ENCODE peak calls at places on chromosomes 11 and 22, in four cellular contexts. O, E, C and F are unnamed samples.

GRCh38 chr11:2576536-2576935 is 123.3 kb downstream of the KCNQ1OT1 start:
- DNase-seq in O (no peak), E (no peak), C (no peak), F (no peak)

GRCh38 chr11:79949574-79949973 is 508.7 kb upstream of the TENM4 start:
- DNase-seq in O (no peak), E (no peak), C (peak), F (no peak)

GRCh38 chr22:28254396-28254795 is 335.3 kb upstream of the PITPNB start:
- DNase-seq in O (no peak), E (no peak), C (no peak), F (no peak)

GRCh38 chr11:10114593-10115404 is 179.2 kb downstream of the SBF2 start:
- DNase-seq in O (no peak), E (no peak), C (no peak), F (no peak)

GRCh38 chr11:2451916-2452694 is 7.3 kb downstream of the KCNQ1 start:
- DNase-seq in O (no peak), E (no peak), C (no peak), F (no peak)

GRCh38 chr11:81420668-81421550 is 1312.8 kb downstream of the FAM181B start:
- DNase-seq in O (no peak), E (no peak), C (no peak), F (no peak)

GRCh38 chr11:1756791-1757771 is 6.6 kb downstream of the CTSD start:
- DNase-seq in O (no peak), E (no peak), C (no peak), F (no peak)

GRCh38 chr11:64566915-64567882 is 23.8 kb upstream of the SLC22A12 start:
- DNase-seq in O (no peak), E (no peak), C (no peak), F (no peak)

GRCh38 chr11:60857378-60858232 is 1.9 kb upstream of the PTGDR2 start:
- DNase-seq in O (peak), E (no peak), C (no peak), F (no peak)

GRCh38 chr11:94418123-94418770 is 17.0 kb upstream of the GPR83 start:
- DNase-seq in O (no peak), E (no peak), C (no peak), F (no peak)

GRCh38 chr11:12746593-12747097 is 72.4 kb downstream of the TEAD1 start:
- DNase-seq in O (peak), E (peak), C (no peak), F (no peak)

GRCh38 chr22:43289976-43290663 is 53.1 kb downstream of the SCUBE1 start:
- DNase-seq in O (no peak), E (no peak), C (no peak), F (no peak)

GRCh38 chr11:17714356-17714854 is 5.0 kb upstream of the MYOD1 start:
- DNase-seq in O (no peak), E (no peak), C (no peak), F (no peak)

GRCh38 chr22:41619979-41620645 is 731 bp downstream of the DESI1 start:
- DNase-seq in O (peak), E (no peak), C (no peak), F (peak)
- TF ChIP-seq POLR2AphosphoS5 in O (no peak), E (no peak), C (no peak), F (no peak)

GRCh38 chr11:112553340-112553739 is 292.7 kb upstream of the PLET1 start:
- DNase-seq in O (no peak), E (no peak), C (no peak), F (no peak)

GRCh38 chr11:112558691-112559090 is 298.0 kb upstream of the PLET1 start:
- DNase-seq in O (no peak), E (no peak), C (no peak), F (no peak)

GRCh38 chr11:112554586-112554985 is 293.9 kb upstream of the PLET1 start:
- DNase-seq in O (no peak), E (no peak), C (no peak), F (no peak)

GRCh38 chr11:112555491-112556364 is 295.1 kb upstream of the PLET1 start:
- DNase-seq in O (peak), E (peak), C (no peak), F (peak)
- TF ChIP-seq CTCF in O (peak), E (peak), C (peak), F (peak)

GRCh38 chr22:49242480-49242879 is 585.2 kb downstream of the BRD1 start:
- DNase-seq in O (no peak), E (no peak), C (peak), F (no peak)
- H3K4me3 ChIP-seq in O (no peak), E (no peak), C (no peak), F (no peak)

GRCh38 chr11:92702037-92702436 is 267.4 kb upstream of the MTNR1B start:
- DNase-seq in O (no peak), E (no peak), C (no peak), F (no peak)

GRCh38 chr11:92693146-92693545 is 276.3 kb upstream of the MTNR1B start:
- DNase-seq in O (no peak), E (no peak), C (no peak), F (no peak)

GRCh38 chr11:92696076-92696475 is 273.4 kb upstream of the MTNR1B start:
- DNase-seq in O (no peak), E (no peak), C (no peak), F (no peak)

GRCh38 chr11:92698742-92699141 is 270.7 kb upstream of the MTNR1B start:
- DNase-seq in O (no peak), E (no peak), C (no peak), F (no peak)

DNA sequence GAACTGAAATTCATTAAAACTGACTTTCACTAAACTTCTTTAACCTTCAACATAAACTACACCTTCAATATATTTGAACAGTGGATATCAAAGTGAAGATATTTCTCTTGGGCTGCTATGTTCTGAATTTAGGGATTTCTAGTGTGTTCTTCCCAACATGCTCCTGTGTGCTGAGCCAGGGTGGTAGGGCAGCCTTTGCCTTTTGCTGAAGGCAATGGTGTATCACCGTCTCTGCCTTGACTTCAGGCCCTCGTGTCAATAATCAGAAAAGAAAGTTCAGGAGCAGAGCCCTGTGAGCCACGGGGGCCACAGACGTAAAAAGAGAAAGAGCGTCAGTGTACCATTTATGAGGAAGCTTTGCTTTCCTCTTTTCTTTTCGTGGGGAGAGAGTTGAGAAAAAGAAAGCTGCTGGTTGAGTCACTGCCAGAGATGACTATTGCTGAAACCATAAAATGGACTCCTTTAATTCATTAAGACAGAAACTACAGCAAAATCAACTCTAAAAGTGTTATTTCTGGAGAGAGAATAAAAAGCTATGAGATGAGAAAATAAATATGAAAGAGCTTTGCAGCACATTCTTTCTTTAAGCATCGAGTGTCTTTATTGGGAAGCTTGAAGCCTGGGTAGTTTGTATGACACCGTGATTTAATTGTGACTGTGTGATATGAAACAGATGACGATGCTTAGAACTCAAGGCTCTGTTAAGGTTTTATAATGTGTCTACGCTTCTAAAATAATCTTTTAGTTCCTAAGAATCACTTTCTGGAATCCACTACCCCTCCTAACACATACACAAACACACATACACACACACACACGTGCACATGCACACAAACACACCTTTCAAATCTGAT is 271.8 kb upstream of the MTNR1B start:
- DNase-seq in O (no peak), E (no peak), C (no peak), F (no peak)
- TF ChIP-seq POLR2AphosphoS5 in O (no peak), E (no peak), C (no peak), F (no peak)